ENCODE peak calls at places on chromosomes 16 and 17, in ten cellular contexts. J is AG04450; N is heart right ventricle; F is left lung; G is choroid plexus epithelial cell; M is GM12878; S is heart left ventricle; D is CD8-positive, alpha-beta memory T cell; L is WERI-Rb-1; Y is fibroblast of lung. Q is an unnamed sample.
A peak's percentile ranks its signal among the peaks of the same experiment; 100 is the strongest.

GRCh38 chr17:30969989-30970680 is 704 bp upstream of the RNF135 start:
- DNase-seq in J (no peak), N (no peak), F (no peak), G (peak; percentile 18), M (no peak), S (no peak), D (no peak), L (no peak), Y (no peak), Q (no peak)

GRCh38 chr16:67249178-67249759 is 490 bp downstream of the SLC9A5 start:
- DNase-seq in J (no peak), N (no peak), F (no peak), G (no peak), M (no peak), S (no peak), D (no peak), L (no peak), Y (no peak), Q (no peak)

GRCh38 chr17:40541060-40541872 is 24.0 kb downstream of the CCR7 start:
- DNase-seq in J (no peak), N (no peak), F (no peak), G (no peak), M (no peak), S (no peak), D (peak; percentile 85), L (no peak), Y (no peak), Q (peak; percentile 80)

GRCh38 chr16:20867585-20867984 is 32.6 kb downstream of the DCUN1D3 start:
- DNase-seq in J (no peak), N (no peak), F (no peak), G (no peak), M (no peak), S (no peak), D (no peak), L (peak; percentile 83), Y (peak; percentile 76), Q (no peak)

GRCh38 chr16:1698680-1699079 is 7.3 kb upstream of the MAPK8IP3 start:
- DNase-seq in J (no peak), N (no peak), F (no peak), G (no peak), M (no peak), S (no peak), D (no peak), L (no peak), Y (no peak), Q (no peak)

GRCh38 chr17:50264263-50265113 is 9.8 kb upstream of the TMEM92 start:
- DNase-seq in J (no peak), N (no peak), F (no peak), G (no peak), M (no peak), S (no peak), D (no peak), L (peak; percentile 8), Y (peak; percentile 65), Q (no peak)

GRCh38 chr17:50556803-50557202 is 3.7 kb upstream of the CACNA1G start:
- DNase-seq in J (no peak), N (peak; percentile 34), F (no peak), G (no peak), M (no peak), S (no peak), D (no peak), L (peak; percentile 87), Y (no peak), Q (no peak)

GRCh38 chr17:2965621-2966275 is 97.7 kb downstream of the OR1D5 start:
- DNase-seq in J (no peak), N (no peak), F (peak; percentile 50), G (peak; percentile 42), M (no peak), S (no peak), D (no peak), L (no peak), Y (peak; percentile 70), Q (no peak)

GRCh38 chr16:88945473-88945872 is 31.5 kb downstream of the CBFA2T3 start:
- DNase-seq in J (no peak), N (no peak), F (no peak), G (no peak), M (no peak), S (no peak), D (no peak), L (no peak), Y (no peak), Q (no peak)

GRCh38 chr16:11232852-11233726 is 22.9 kb downstream of the SOCS1 start:
- DNase-seq in J (no peak), N (peak; percentile 48), F (peak; percentile 91), G (no peak), M (no peak), S (peak; percentile 79), D (peak; percentile 89), L (no peak), Y (no peak), Q (peak; percentile 78)

GRCh38 chr17:79220715-79221291 is 146.2 kb downstream of the ENGASE start:
- DNase-seq in J (no peak), N (no peak), F (peak; percentile 75), G (no peak), M (no peak), S (peak; percentile 48), D (no peak), L (peak; percentile 80), Y (no peak), Q (no peak)

DNA sequence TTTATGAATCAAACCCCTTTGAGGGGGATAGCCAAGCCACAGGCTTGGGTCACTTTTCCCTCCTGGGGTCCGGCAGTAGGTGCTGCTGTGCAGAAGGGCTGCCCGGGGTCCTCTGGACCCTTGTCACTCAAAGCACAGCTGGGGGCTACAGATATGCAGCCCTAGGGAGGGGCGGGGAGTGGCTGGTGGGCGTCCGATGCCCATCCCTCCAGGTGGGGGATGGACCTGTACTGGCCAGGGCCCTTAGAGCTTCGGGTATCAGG is 598 bp downstream of the VASN start:
- DNase-seq in J (no peak), N (no peak), F (no peak), G (no peak), M (no peak), S (no peak), D (no peak), L (no peak), Y (no peak), Q (no peak)
- H3K4me3 ChIP-seq in J (peak overlapping the region; percentile 97), N (peak overlapping the region; percentile 63), F (peak overlapping the region; percentile 50), G (peak overlapping the region; percentile 80), M (peak overlapping the region; percentile 22), S (peak overlapping the region; percentile 84), D (peak overlapping the region; percentile 60), L (no peak overlapping the region), Y (peak overlapping the region; percentile 92), Q (peak overlapping the region; percentile 52)

DNA sequence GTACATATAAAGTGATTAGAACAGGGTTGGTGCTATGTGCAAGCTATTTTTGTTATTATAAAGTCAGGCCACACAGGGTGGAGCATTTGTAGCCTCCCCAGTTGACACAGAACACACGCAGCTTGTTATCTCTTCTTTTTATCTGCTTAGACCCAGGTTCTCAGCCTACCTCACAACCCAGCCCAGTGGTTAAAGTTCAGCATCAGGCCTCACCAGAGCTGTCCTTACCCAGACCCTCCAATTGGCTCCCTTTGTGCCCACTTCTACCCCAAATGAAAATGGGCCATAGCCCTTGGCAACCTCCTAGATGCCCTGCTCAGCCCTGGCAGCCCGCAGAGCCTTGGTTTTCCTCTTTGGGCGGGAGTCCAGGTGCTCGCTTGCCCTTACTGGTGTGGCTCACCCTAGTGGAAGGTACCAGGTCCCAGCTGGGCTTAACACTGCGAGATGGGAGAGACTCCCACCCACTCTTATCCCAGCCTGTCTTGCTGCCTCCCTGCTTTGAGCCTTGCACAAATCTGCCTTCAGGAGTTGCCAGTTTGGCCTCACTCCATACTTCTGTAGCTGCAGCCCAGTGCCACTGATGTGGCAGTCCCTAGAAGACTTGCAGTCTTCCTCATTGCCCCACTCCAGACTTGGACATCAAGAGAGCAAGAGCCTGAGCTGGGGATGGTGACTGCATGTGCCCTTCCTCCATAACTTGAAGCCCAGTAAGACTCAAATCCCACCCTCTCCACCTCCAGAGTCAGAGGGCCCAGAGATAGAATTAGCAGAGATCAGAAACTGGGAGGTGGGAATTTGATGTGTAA is 1.2 kb upstream of the PIGS start:
- DNase-seq in J (no peak), N (peak; percentile 20), F (no peak), G (no peak), M (no peak), S (no peak), D (no peak), L (no peak), Y (no peak), Q (no peak)
- H3K4me3 ChIP-seq in J (no peak overlapping the region), N (no peak overlapping the region), F (no peak overlapping the region), G (no peak overlapping the region), M (peak overlapping the region; percentile 90), S (peak overlapping the region; percentile 96), D (peak overlapping the region; percentile 98), L (no peak overlapping the region), Y (no peak overlapping the region), Q (peak overlapping the region; percentile 95)

GRCh38 chr17:7557825-7558543 is 566 bp upstream of the TNFSF13 start:
- DNase-seq in J (no peak), N (peak; percentile 87), F (peak; percentile 99), G (peak; percentile 75), M (no peak), S (peak; percentile 92), D (no peak), L (peak; percentile 30), Y (peak; percentile 72), Q (no peak)
- H3K4me3 ChIP-seq in J (no peak overlapping the region), N (peak overlapping the region; percentile 12), F (peak overlapping the region; percentile 36), G (peak overlapping the region; percentile 43), M (peak overlapping the region; percentile 66), S (peak overlapping the region; percentile 58), D (no peak overlapping the region), L (no peak overlapping the region), Y (peak overlapping the region; percentile 35), Q (no peak overlapping the region)

DNA sequence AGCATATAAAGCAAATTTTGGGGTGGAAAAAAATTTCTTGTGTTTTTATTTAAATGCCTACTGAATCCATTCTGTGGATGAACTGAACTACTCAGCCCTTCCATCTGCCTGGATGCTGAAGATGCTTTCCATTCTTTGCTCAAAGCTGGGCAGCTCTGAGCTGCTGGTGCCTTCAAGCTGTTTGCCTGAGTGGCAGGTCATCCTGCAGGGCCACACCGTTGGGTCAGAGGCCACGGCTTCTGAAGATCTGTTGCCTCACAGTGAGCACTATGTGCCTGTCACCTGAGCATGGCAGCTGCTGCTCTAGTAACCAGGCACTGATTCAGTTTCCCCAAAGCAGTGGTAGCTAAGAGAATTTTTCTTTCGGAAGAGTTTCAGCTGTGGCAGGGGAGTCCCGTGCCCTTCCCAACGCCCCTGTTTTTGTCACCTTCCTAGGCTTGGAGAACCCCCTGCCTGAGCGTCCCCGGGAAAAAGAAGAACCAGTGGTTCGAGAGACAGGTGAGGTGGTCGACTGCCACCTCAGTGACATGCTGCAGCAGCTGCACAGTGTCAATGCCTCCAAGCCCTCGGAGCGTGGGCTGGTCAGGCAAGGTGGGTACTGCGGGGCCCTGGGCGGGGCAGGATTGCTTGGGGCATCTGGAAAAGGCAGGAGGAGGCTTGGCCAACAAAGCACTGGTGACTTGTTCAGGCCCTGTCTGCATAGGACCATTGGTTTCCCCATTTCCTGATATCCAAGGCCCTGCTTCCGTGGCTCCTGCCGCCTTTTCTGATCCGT is 8.5 kb downstream of the PLK1 start:
- DNase-seq in J (no peak), N (no peak), F (no peak), G (no peak), M (no peak), S (no peak), D (no peak), L (no peak), Y (no peak), Q (no peak)
- H3K4me3 ChIP-seq in J (no peak overlapping the region), N (no peak overlapping the region), F (no peak overlapping the region), G (no peak overlapping the region), M (no peak overlapping the region), S (no peak overlapping the region), D (no peak overlapping the region), L (no peak overlapping the region), Y (no peak overlapping the region), Q (no peak overlapping the region)

Q was measured in effector memory CD4-positive, alpha-beta T cell.